ENCODE peak calls at places on chromosome 20, in six cellular contexts. R is tibial artery, N is fibroblast of lung, O is upper lobe of right lung, S is heart right ventricle, D is sigmoid colon. L is an unnamed sample. For H3K4me1 and H3K9me3, the result is how much of the 10 kb centered on the place peaks cover.

GRCh38 chr20:52959125-52959524 is 13.0 kb upstream of the TSHZ2 start:
- DNase-seq in R (no peak), O (no peak), S (no peak), N (peak), D (no peak), L (no peak)

GRCh38 chr20:36575066-36575743 is 1.8 kb downstream of the TGIF2 start:
- DNase-seq in S (peak), O (peak), N (peak), R (peak), D (peak), L (peak)

GRCh38 chr20:56566621-56567020 is 33.6 kb downstream of the FAM209B start:
- DNase-seq in D (no peak), S (peak), O (no peak), R (no peak), N (no peak), L (no peak)

GRCh38 chr20:61161649-61162210 is 90.3 kb upstream of the CDH4 start:
- DNase-seq in D (no peak), N (no peak), O (no peak), R (no peak), S (no peak), L (no peak)

GRCh38 chr20:52918311-52918710 is 53.8 kb upstream of the TSHZ2 start:
- DNase-seq in S (no peak), O (no peak), N (peak), R (no peak), D (no peak), L (no peak)

GRCh38 chr20:63696628-63697356 is at the start of gene TNFRSF6B:
- DNase-seq in O (peak), N (no peak), S (peak), R (peak), D (peak), L (peak)

GRCh38 chr20:61352381-61353260 is 100.6 kb downstream of the CDH4 start:
- DNase-seq in N (no peak), D (no peak), R (no peak), S (no peak), O (no peak), L (no peak)

GRCh38 chr20:57657537-57658446 is 37.6 kb upstream of the ZBP1 start:
- DNase-seq in N (no peak), R (peak), D (peak), O (peak), S (peak), L (peak)

GRCh38 chr20:8853805-8854338 is 215.0 kb upstream of the PLCB4 start:
- DNase-seq in S (peak), O (no peak), D (no peak), N (peak), R (no peak), L (no peak)

GRCh38 chr20:21571841-21572690 is 58.2 kb upstream of the NKX2-2 start:
- DNase-seq in S (no peak), D (no peak), R (no peak), N (no peak), O (no peak), L (no peak)

GRCh38 chr20:58389324-58389967 is 417 bp downstream of the VAPB start:
- DNase-seq in N (peak), S (peak), R (peak), D (peak), O (no peak), L (peak)

GRCh38 chr20:50790651-50791277 is 4.1 kb upstream of the BCAS4 start:
- DNase-seq in O (peak), N (peak), D (peak), R (peak), S (peak), L (peak)

GRCh38 chr20:49230575-49231211 is 11.5 kb downstream of the DDX27 start:
- DNase-seq in R (peak), D (peak), N (no peak), O (peak), S (no peak), L (peak)

GRCh38 chr20:13125486-13125885 is 95.6 kb upstream of the ISM1 start:
- DNase-seq in O (no peak), D (no peak), N (no peak), R (no peak), S (no peak), L (no peak)

GRCh38 chr20:32380745-32381144 is 22.6 kb downstream of the ASXL1 start:
- DNase-seq in O (no peak), S (no peak), N (no peak), R (no peak), D (no peak), L (no peak)

GRCh38 chr20:24873015-24873620 is 76.0 kb upstream of the CST7 start:
- DNase-seq in S (no peak), R (no peak), N (no peak), D (peak), O (peak), L (no peak)

GRCh38 chr20:45359406-45360148 is 3.4 kb upstream of the SYS1 start:
- DNase-seq in O (no peak), D (peak), S (no peak), N (peak), R (peak), L (peak)

GRCh38 chr20:47561175-47561574 is 59.5 kb downstream of the NCOA3 start:
- DNase-seq in S (no peak), O (no peak), D (no peak), N (peak), R (no peak), L (no peak)
- H3K4me1 ChIP-seq in S (half or more), O (under half), D (half or more), N (under half), R (under half), L (under half)

GRCh38 chr20:10667560-10668167 is 6.1 kb downstream of the JAG1 start:
- DNase-seq in S (no peak), D (no peak), O (no peak), N (no peak), R (no peak), L (no peak)
- H3K27ac ChIP-seq in S (peak), D (peak), O (no peak), N (no peak), R (peak), L (peak)

DNA sequence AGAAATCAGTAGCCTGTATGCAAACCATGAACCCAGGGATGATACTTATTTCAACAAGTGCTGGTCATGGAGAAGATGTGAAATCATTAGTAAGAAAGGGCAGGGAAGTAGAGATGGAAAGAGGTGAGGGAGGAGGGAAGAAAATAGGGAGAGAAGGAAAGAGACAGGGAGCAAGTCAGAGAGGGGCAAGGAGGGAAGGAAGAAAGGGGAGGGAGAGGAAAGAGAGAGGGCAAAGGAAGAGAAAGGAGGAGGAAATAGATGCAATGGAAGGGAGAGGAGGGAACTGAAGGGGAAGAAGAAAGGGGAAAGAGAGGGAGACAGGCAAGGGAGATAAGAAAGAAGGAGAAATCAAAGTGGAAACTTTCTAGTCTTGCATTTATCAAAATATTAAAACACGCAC is 195.1 kb downstream of the KIF16B start:
- DNase-seq in O (no peak), N (no peak), R (no peak), S (no peak), D (no peak), L (no peak)
- H3K9me3 ChIP-seq in O (under half), N (under half), R (under half), S (under half), D (under half), L (under half)

GRCh38 chr20:5147193-5147592 is 20.4 kb downstream of the CDS2 start:
- DNase-seq in N (no peak), S (no peak), O (no peak), D (no peak), R (no peak), L (no peak)

GRCh38 chr20:5148581-5148980 is 21.8 kb downstream of the CDS2 start:
- DNase-seq in S (no peak), D (no peak), R (no peak), N (no peak), O (no peak), L (no peak)

GRCh38 chr20:5149892-5150225 is 23.1 kb downstream of the CDS2 start:
- DNase-seq in S (no peak), N (no peak), D (no peak), R (no peak), O (no peak), L (no peak)

GRCh38 chr20:5153152-5153467 is 26.3 kb downstream of the CDS2 start:
- DNase-seq in S (no peak), O (no peak), D (no peak), N (no peak), R (no peak), L (no peak)

GRCh38 chr20:5150226-5151076 is 23.6 kb downstream of the CDS2 start:
- DNase-seq in R (no peak), D (no peak), N (peak), O (no peak), S (no peak), L (no peak)
- H3K4me1 ChIP-seq in R (half or more), D (half or more), N (under half), O (under half), S (half or more), L (half or more)

DNA sequence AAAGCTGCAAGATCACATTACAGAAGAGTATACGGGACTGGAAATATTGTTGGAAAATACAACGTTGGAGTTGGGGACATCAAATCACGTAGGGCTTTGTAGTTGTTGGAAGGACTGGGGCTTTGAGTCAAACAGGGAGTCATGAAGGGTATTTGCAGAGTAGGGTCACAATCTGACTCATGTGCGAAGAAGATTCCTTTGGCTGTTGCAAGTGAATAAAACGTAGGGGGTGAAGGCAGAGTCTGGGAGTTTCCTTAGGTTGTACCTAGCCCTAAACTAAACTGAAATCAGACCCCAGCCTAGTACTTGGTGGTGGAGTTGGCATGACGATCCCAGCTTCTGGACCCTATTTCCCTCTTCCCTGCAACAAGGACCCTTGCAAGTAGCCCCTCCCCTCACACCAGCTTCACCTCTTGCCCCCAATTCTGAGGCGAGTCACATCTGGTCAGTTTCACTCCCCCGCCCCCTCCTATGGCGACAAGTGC is 32.2 kb downstream of the SNX5 start:
- DNase-seq in D (no peak), R (no peak), S (no peak), O (no peak), N (peak), L (no peak)
- H3K27ac ChIP-seq in D (peak), R (peak), S (no peak), O (peak), N (peak), L (peak)

DNA sequence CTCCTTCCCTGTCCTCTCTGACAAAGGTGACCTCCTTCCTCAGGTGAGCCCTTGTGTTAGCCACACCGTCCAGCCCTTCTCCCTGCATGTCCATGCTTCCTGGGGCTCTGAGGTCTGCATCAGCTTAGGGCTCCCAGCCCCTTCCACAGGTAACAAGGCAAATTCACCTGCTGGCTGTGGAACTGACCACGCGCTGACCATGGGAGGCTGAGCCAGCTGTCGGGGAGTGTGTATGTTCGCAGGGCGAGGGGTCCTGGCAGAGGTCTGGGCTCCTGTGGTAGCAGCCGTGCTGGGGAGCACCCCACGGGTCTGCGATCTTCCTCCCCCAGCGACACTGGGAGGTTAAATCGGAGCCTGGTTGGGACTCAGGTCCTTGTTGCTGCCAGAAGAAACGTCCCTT is 136.7 kb downstream of the PHACTR3 start:
- DNase-seq in O (no peak), S (no peak), R (no peak), D (no peak), N (no peak), L (no peak)
- H3K9me3 ChIP-seq in O (under half), S (under half), R (under half), D (under half), N (under half), L (under half)

DNA sequence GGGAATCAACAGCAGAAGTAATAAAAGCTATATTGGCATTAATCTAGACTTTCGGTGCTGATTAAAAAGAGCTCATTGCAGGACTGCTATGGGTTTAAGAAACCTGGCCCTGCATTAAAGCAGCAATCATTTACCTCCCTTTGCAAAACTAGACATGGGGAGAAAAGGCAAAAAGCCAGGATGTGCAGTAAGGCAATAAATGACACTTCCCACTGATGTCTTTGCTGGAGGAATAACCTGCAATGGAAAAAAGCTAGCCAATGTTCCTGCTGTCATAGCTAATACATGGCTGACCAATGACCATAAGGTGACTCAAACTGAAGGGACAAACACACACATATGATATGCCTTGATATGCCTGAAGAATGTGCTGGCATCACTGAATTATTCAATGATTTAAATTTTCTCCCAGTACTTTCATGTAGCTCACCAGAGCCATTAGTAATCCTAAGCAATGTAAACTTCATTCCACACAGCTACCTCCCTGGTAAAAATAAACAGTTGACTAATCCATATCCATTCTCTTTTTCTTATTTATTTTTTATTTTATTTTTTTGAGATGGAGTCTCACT is 8.7 kb downstream of the DNAAF9 start:
- DNase-seq in R (no peak), D (no peak), N (peak), S (no peak), O (no peak), L (no peak)
- H3K4me1 ChIP-seq in R (under half), D (half or more), N (under half), S (half or more), O (under half), L (under half)

GRCh38 chr20:44208165-44208564 is 2.4 kb downstream of the OSER1 start:
- DNase-seq in D (no peak), S (no peak), O (no peak), R (no peak), N (no peak), L (no peak)

GRCh38 chr20:44210422-44211176 is at the start of gene OSER1:
- DNase-seq in S (peak), D (peak), N (peak), R (peak), O (peak), L (peak)

GRCh38 chr20:44209691-44210421 is 715 bp downstream of the OSER1 start:
- DNase-seq in N (peak), S (no peak), R (no peak), O (no peak), D (no peak), L (no peak)

GRCh38 chr20:44207066-44207723 is 3.4 kb downstream of the OSER1 start:
- DNase-seq in R (no peak), D (no peak), S (no peak), O (no peak), N (no peak), L (no peak)

DNA sequence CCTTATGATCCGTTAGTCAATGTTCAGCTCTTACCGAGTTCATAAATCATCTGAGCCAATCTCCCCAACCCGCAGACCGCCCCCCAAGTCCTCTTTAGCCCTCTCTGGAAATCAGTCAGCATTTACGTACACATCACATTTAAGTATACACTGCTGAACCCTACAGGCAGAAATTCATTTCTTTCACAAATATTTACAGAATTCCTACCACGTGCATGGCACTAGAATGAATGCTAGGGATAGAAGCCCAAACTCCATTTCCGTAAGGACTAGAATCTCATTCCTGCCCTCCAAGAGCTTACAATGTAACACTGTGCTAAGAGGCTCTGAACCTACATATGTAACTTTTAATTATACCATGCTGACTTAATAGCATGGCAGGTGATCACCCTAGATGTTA is 1.8 kb downstream of the OSER1 start:
- DNase-seq in R (no peak), D (no peak), O (no peak), S (no peak), N (peak), L (no peak)
- H3K27ac ChIP-seq in R (peak), D (peak), O (no peak), S (peak), N (peak), L (peak)